ENCODE peak calls at places on chromosome 16, in five cellular contexts. U is thoracic aorta, K is stomach, X is fibroblast of the aortic adventitia, G is spleen. D is an unnamed sample.

GRCh38 chr16:68229431-68230175 is 6.3 kb downstream of the ESRP2 start:
- DNase-seq in K (peak), G (no peak), X (peak), U (no peak), D (peak)

GRCh38 chr16:80341242-80341641 is 199.6 kb upstream of the DYNLRB2 start:
- DNase-seq in G (no peak), K (no peak), U (no peak), X (no peak), D (no peak)

GRCh38 chr16:81143921-81144471 is 47.8 kb upstream of the GCSH start:
- DNase-seq in X (no peak), K (no peak), U (no peak), G (no peak), D (no peak)

GRCh38 chr16:63473710-63474109 is 1437.5 kb upstream of the CDH8 start:
- DNase-seq in K (no peak), X (no peak), U (no peak), G (no peak), D (no peak)

GRCh38 chr16:87076950-87077749 is 240.0 kb downstream of the C16orf95 start:
- DNase-seq in X (peak), G (peak), K (peak), U (no peak), D (peak)

GRCh38 chr16:57315401-57315800 is 30.9 kb upstream of the PLLP start:
- DNase-seq in G (peak), K (no peak), X (no peak), U (no peak), D (no peak)

GRCh38 chr16:86899757-86900156 is 321.4 kb downstream of the FOXL1 start:
- DNase-seq in X (peak), U (no peak), G (no peak), K (no peak), D (peak)

GRCh38 chr16:31216552-31217530 is at the start of gene PYDC1:
- DNase-seq in U (no peak), G (peak), K (no peak), X (no peak), D (no peak)

GRCh38 chr16:87276926-87277325 is 40.3 kb downstream of the C16orf95 start:
- DNase-seq in G (no peak), K (no peak), X (peak), U (no peak), D (no peak)

GRCh38 chr16:30941600-30942420 is 7.1 kb upstream of the ORAI3 start:
- DNase-seq in U (no peak), X (peak), G (peak), K (peak), D (peak)

DNA sequence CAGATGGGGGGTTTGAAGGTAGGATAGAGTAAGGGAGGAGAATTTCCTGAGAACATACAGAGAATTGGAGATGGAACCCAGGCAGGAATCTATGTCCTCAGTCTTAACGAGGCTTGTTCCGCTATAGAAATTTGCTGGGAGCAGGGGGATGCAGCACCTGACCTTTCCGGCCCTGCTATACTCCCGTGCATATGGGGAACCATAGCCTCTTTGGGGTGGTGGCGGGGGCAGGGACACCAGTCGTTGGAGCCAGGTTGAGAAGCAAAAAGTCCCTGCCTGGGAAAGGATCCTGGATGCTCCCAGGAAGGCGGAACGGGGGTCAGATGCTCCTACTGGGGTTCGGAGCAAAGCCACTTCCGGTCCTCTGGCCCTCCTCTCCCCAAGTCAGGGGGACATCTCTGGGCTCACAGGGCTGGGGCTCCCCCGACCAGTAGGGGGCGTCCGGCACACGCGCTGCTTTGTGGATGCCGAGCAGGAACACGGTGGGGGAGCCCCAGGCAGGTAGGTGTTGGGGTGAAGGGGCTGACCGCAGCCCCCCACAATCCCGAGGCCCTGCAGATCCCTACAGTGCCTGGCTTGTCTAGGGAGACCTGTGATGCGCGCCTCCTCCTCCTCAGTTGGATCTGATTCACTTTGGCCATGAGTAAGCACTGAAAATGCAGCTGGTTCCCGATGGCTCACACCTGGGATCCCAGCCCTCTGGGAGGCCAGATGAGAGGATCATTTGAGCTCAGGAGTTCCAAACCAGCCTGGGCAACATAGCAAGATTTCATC is 15.5 kb upstream of the TFAP4 start:
- DNase-seq in G (peak), K (peak), U (no peak), X (peak), D (peak)
- H3K4me3 ChIP-seq in G (peak), K (no peak), U (peak), X (no peak), D (no peak)

GRCh38 chr16:69798466-69798865 is 36.3 kb downstream of the WWP2 start:
- DNase-seq in G (no peak), X (peak), K (no peak), U (no peak), D (peak)
- TF ChIP-seq CTCF in G (no peak), X (peak), K (no peak), U (peak), D (peak)

GRCh38 chr16:19167710-19168172 is 299 bp upstream of the SYT17 start:
- DNase-seq in X (peak), G (peak), K (peak), U (no peak), D (peak)

GRCh38 chr16:19170043-19170655 is 2.1 kb downstream of the SYT17 start:
- DNase-seq in G (no peak), K (no peak), X (no peak), U (no peak), D (no peak)

GRCh38 chr16:19169081-19169639 is 1.1 kb downstream of the SYT17 start:
- DNase-seq in G (no peak), K (no peak), U (no peak), X (no peak), D (no peak)

GRCh38 chr16:19166500-19166899 is 1.5 kb upstream of the SYT17 start:
- DNase-seq in K (no peak), X (no peak), G (no peak), U (no peak), D (no peak)

GRCh38 chr16:19168173-19169080 is at the start of gene SYT17:
- DNase-seq in U (no peak), G (peak), K (peak), X (no peak), D (no peak)
- H3K4me3 ChIP-seq in U (peak), G (peak), K (peak), X (no peak), D (peak)

GRCh38 chr16:1688807-1689560 is 10.9 kb downstream of the JPT2 start:
- DNase-seq in U (peak), G (peak), K (peak), X (peak), D (peak)

GRCh38 chr16:1690810-1691209 is 12.7 kb downstream of the JPT2 start:
- DNase-seq in U (no peak), K (no peak), G (no peak), X (no peak), D (no peak)

GRCh38 chr16:1691956-1692355 is 13.9 kb downstream of the JPT2 start:
- DNase-seq in G (no peak), X (peak), U (no peak), K (no peak), D (peak)

GRCh38 chr16:1689853-1690252 is 11.8 kb downstream of the JPT2 start:
- DNase-seq in U (no peak), G (peak), K (no peak), X (no peak), D (no peak)

DNA sequence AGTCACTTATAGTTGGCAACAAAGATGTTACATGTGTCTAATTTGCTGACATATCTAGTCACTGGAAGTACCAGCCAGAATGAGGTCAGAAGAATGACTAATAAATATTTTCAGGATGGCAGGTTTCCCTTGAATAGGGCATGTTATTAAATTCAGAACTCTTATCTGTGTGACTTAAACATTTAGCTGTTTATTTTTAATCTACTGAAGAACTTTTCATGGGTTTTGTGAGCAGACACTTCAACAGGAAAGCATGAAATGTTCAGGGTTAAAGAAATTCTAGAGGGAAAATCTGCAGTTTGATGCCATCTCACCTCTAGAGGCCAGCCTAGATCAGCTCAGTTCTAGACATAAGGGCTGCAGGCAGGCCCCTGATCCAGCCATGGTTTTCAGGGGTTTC is 13.2 kb downstream of the JPT2 start:
- DNase-seq in K (no peak), X (peak), G (no peak), U (no peak), D (peak)
- TF ChIP-seq CTCF in K (no peak), X (peak), G (no peak), U (peak), D (peak)

GRCh38 chr16:85421338-85422123 is 191.6 kb upstream of the GSE1 start:
- DNase-seq in X (no peak), K (no peak), G (peak), U (no peak), D (no peak)

GRCh38 chr16:85423631-85424030 is 189.5 kb upstream of the GSE1 start:
- DNase-seq in K (no peak), X (no peak), G (peak), U (no peak), D (no peak)

GRCh38 chr16:85422124-85422373 is 191.1 kb upstream of the GSE1 start:
- DNase-seq in K (no peak), U (no peak), X (no peak), G (no peak), D (no peak)

GRCh38 chr16:85423186-85423550 is 190.0 kb upstream of the GSE1 start:
- DNase-seq in X (no peak), K (no peak), U (no peak), G (peak), D (no peak)

DNA sequence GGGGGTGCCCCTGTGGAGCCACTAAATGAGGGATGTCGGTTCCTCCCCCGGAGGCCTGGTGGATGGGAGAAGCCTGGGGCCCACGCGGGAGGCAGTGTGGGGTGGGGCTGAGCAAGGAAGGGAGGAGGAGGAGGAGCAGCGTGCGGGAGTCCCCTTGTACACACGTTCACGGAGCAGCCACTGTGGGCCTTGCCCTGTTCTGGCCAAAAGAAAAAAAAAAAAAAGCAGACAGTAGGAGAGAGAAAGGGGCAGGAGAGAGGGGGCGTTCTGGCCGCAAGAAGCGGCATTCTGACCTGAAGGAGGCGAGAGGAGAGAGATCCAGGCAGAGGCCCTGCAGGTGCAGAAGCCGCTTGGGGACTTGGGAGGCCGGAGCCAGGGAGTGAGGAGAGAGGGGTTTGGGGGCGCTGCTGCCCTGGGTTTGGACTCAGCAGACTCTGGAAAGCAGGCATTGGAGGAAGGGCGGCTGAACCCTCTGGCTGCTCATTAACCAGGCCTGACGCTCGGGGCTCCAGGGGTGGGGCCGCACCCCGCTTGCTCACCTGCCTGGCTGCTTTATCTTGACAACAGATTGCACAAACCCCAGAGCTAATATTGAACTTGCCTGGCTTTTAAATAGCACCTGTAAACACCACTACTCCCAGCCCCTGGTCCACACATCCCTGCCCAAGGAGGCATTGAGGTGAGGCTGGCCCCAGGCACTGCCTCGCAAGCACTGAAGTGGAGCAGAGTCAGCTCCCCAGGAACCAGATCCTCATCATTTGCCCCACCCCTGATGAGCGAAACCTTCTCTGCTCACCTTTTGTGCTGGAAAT is 190.5 kb upstream of the GSE1 start:
- DNase-seq in K (peak), U (no peak), G (peak), X (no peak), D (no peak)
- H3K4me3 ChIP-seq in K (no peak), U (no peak), G (no peak), X (no peak), D (no peak)

GRCh38 chr16:23356941-23357340 is 54.8 kb downstream of the SCNN1B start:
- DNase-seq in X (no peak), U (no peak), G (peak), K (no peak), D (no peak)

GRCh38 chr16:23351360-23351759 is 49.3 kb downstream of the SCNN1B start:
- DNase-seq in G (peak), X (no peak), U (no peak), K (no peak), D (no peak)

GRCh38 chr16:23355106-23355670 is 53.1 kb downstream of the SCNN1B start:
- DNase-seq in K (no peak), X (no peak), G (peak), U (no peak), D (no peak)

GRCh38 chr16:23354246-23354645 is 52.1 kb downstream of the SCNN1B start:
- DNase-seq in G (peak), K (no peak), U (no peak), X (no peak), D (no peak)

DNA sequence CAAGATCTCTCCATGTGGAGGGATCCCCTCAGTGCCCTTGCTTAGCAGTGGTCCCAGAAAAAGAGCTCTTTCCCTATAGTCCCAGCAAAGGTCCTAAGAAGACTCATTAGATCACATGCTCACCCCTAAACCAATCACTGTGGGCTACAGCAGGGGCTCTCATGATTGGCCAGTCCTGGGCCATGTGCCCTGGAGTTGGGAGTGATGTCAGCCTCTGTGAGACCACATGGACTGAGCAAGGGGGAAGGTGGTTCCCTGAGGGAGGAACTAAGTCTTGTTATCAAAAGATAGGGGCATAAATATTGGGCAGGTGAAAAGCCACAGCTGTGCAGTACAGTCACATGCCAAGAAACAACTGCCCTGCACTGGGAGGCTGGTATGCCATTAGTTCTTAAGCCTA is 51.3 kb downstream of the SCNN1B start:
- DNase-seq in U (no peak), K (no peak), X (no peak), G (peak), D (no peak)
- TF ChIP-seq CTCF in U (no peak), K (no peak), X (no peak), G (no peak), D (no peak)